ENCODE peak calls at places on chromosome 11, in nine cellular contexts. One of them, this sample, is unnamed.

GRCh38 chr11:60777106-60777505 is 8.0 kb upstream of the MS4A10 start:
- DNase-seq in nephron progenitor cell: no peak
- DNase-seq in lower lobe of right lung: no peak
- DNase-seq in pancreas: no peak
- DNase-seq in RWPE1: no peak
- DNase-seq in PC-3: no peak
- DNase-seq in upper lobe of right lung: no peak
- DNase-seq in fibroblast of mammary gland: no peak
- DNase-seq in foreskin fibroblast: no peak
- DNase-seq in this sample: no peak

GRCh38 chr11:120129570-120129969 is 8.3 kb downstream of the TRIM29 start:
- DNase-seq in nephron progenitor cell: no peak
- DNase-seq in lower lobe of right lung: peak
- DNase-seq in pancreas: peak
- DNase-seq in RWPE1: no peak
- DNase-seq in PC-3: no peak
- DNase-seq in upper lobe of right lung: peak
- DNase-seq in fibroblast of mammary gland: no peak
- DNase-seq in foreskin fibroblast: no peak
- DNase-seq in this sample: no peak

GRCh38 chr11:111676878-111677585 is 74.8 kb downstream of the SIK2 start:
- DNase-seq in nephron progenitor cell: no peak
- DNase-seq in lower lobe of right lung: no peak
- DNase-seq in pancreas: no peak
- DNase-seq in RWPE1: peak
- DNase-seq in PC-3: peak
- DNase-seq in upper lobe of right lung: no peak
- DNase-seq in fibroblast of mammary gland: peak
- DNase-seq in foreskin fibroblast: peak
- DNase-seq in this sample: no peak

GRCh38 chr11:119092880-119093665 is 8.4 kb downstream of the HMBS start:
- DNase-seq in nephron progenitor cell: no peak
- DNase-seq in lower lobe of right lung: no peak
- DNase-seq in pancreas: no peak
- DNase-seq in RWPE1: no peak
- DNase-seq in PC-3: peak
- DNase-seq in upper lobe of right lung: no peak
- DNase-seq in fibroblast of mammary gland: peak
- DNase-seq in foreskin fibroblast: no peak
- DNase-seq in this sample: no peak

GRCh38 chr11:3802016-3802790 is 4.8 kb upstream of the NUP98 start:
- DNase-seq in nephron progenitor cell: no peak
- DNase-seq in lower lobe of right lung: no peak
- DNase-seq in pancreas: no peak
- DNase-seq in RWPE1: no peak
- DNase-seq in PC-3: no peak
- DNase-seq in upper lobe of right lung: no peak
- DNase-seq in fibroblast of mammary gland: peak
- DNase-seq in foreskin fibroblast: peak
- DNase-seq in this sample: no peak

GRCh38 chr11:61791737-61792309 is 576 bp downstream of the TMEM258 start:
- DNase-seq in nephron progenitor cell: peak
- DNase-seq in lower lobe of right lung: peak
- DNase-seq in pancreas: peak
- DNase-seq in RWPE1: peak
- DNase-seq in PC-3: peak
- DNase-seq in upper lobe of right lung: no peak
- DNase-seq in fibroblast of mammary gland: peak
- DNase-seq in foreskin fibroblast: peak
- DNase-seq in this sample: peak

GRCh38 chr11:127056338-127056971 is 55.9 kb upstream of the KIRREL3 start:
- DNase-seq in nephron progenitor cell: peak
- DNase-seq in lower lobe of right lung: no peak
- DNase-seq in pancreas: no peak
- DNase-seq in RWPE1: no peak
- DNase-seq in PC-3: no peak
- DNase-seq in upper lobe of right lung: no peak
- DNase-seq in fibroblast of mammary gland: no peak
- DNase-seq in foreskin fibroblast: peak
- DNase-seq in this sample: no peak

GRCh38 chr11:62921573-62922188 is 518 bp upstream of the CHRM1 start:
- DNase-seq in nephron progenitor cell: no peak
- DNase-seq in lower lobe of right lung: no peak
- DNase-seq in pancreas: no peak
- DNase-seq in RWPE1: peak
- DNase-seq in PC-3: peak
- DNase-seq in upper lobe of right lung: no peak
- DNase-seq in fibroblast of mammary gland: peak
- DNase-seq in foreskin fibroblast: peak
- DNase-seq in this sample: no peak

GRCh38 chr11:119745776-119746535 is 17.0 kb upstream of the NECTIN1 start:
- DNase-seq in nephron progenitor cell: no peak
- DNase-seq in lower lobe of right lung: no peak
- DNase-seq in pancreas: peak
- DNase-seq in RWPE1: no peak
- DNase-seq in PC-3: no peak
- DNase-seq in upper lobe of right lung: peak
- DNase-seq in fibroblast of mammary gland: no peak
- DNase-seq in foreskin fibroblast: no peak
- DNase-seq in this sample: no peak

GRCh38 chr11:45658292-45658991 is 7.0 kb downstream of the CHST1 start:
- DNase-seq in nephron progenitor cell: peak
- DNase-seq in lower lobe of right lung: no peak
- DNase-seq in pancreas: no peak
- DNase-seq in RWPE1: no peak
- DNase-seq in PC-3: no peak
- DNase-seq in upper lobe of right lung: peak
- DNase-seq in fibroblast of mammary gland: peak
- DNase-seq in foreskin fibroblast: peak
- DNase-seq in this sample: no peak

GRCh38 chr11:62545437-62546243 is 966 bp downstream of the AHNAK start:
- DNase-seq in nephron progenitor cell: peak
- DNase-seq in lower lobe of right lung: peak
- DNase-seq in pancreas: peak
- DNase-seq in RWPE1: peak
- DNase-seq in PC-3: peak
- DNase-seq in upper lobe of right lung: peak
- DNase-seq in fibroblast of mammary gland: peak
- DNase-seq in foreskin fibroblast: peak
- DNase-seq in this sample: no peak

GRCh38 chr11:15795378-15795777 is 561.0 kb downstream of the SOX6 start:
- DNase-seq in nephron progenitor cell: no peak
- DNase-seq in lower lobe of right lung: no peak
- DNase-seq in pancreas: no peak
- DNase-seq in RWPE1: no peak
- DNase-seq in PC-3: no peak
- DNase-seq in upper lobe of right lung: no peak
- DNase-seq in fibroblast of mammary gland: no peak
- DNase-seq in foreskin fibroblast: no peak
- DNase-seq in this sample: no peak

GRCh38 chr11:70823771-70824170 is 425.4 kb downstream of the CTTN start:
- DNase-seq in nephron progenitor cell: no peak
- DNase-seq in lower lobe of right lung: no peak
- DNase-seq in pancreas: no peak
- DNase-seq in RWPE1: no peak
- DNase-seq in PC-3: no peak
- DNase-seq in upper lobe of right lung: no peak
- DNase-seq in fibroblast of mammary gland: no peak
- DNase-seq in foreskin fibroblast: no peak
- DNase-seq in this sample: no peak
- TF ChIP-seq CTCF in nephron progenitor cell: no peak
- TF ChIP-seq CTCF in lower lobe of right lung: no peak
- TF ChIP-seq CTCF in pancreas: no peak
- TF ChIP-seq CTCF in RWPE1: no peak
- TF ChIP-seq CTCF in PC-3: no peak
- TF ChIP-seq CTCF in upper lobe of right lung: no peak
- TF ChIP-seq CTCF in fibroblast of mammary gland: no peak
- TF ChIP-seq CTCF in foreskin fibroblast: no peak
- TF ChIP-seq CTCF in this sample: no peak

DNA sequence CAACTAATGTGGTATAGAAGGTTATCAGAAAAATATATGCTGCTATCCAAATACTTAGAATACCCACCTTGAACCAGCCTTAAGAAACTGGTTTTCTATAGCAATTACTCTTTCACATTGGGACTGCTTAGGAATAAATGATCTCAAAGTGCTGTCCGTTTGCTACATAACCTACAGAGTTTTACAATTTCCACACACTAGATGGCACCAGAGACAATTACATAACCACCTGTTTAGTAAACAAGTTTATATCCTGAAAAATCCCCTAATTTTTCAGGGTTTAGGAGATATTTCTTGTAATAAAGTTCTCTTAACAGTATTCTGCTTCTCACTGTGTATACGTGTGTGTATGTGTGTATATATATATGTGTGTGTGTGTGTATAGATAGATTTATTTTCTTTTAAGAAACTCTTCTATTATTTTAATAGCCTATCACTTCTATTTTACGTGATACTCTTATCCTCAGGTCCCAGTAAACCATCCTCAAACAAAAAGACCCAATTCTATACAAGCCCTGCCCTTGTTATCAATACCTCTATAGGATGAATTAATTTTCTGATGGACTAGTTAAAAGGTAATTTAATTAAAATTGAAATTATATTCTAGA is 6.7 kb upstream of the OR5I1 start:
- DNase-seq in nephron progenitor cell: no peak
- DNase-seq in lower lobe of right lung: no peak
- DNase-seq in pancreas: no peak
- DNase-seq in RWPE1: peak
- DNase-seq in PC-3: peak
- DNase-seq in upper lobe of right lung: no peak
- DNase-seq in fibroblast of mammary gland: peak
- DNase-seq in foreskin fibroblast: no peak
- DNase-seq in this sample: peak
- TF ChIP-seq CTCF in nephron progenitor cell: peak
- TF ChIP-seq CTCF in lower lobe of right lung: peak
- TF ChIP-seq CTCF in pancreas: peak
- TF ChIP-seq CTCF in RWPE1: peak
- TF ChIP-seq CTCF in PC-3: peak
- TF ChIP-seq CTCF in upper lobe of right lung: peak
- TF ChIP-seq CTCF in fibroblast of mammary gland: peak
- TF ChIP-seq CTCF in foreskin fibroblast: peak
- TF ChIP-seq CTCF in this sample: peak

DNA sequence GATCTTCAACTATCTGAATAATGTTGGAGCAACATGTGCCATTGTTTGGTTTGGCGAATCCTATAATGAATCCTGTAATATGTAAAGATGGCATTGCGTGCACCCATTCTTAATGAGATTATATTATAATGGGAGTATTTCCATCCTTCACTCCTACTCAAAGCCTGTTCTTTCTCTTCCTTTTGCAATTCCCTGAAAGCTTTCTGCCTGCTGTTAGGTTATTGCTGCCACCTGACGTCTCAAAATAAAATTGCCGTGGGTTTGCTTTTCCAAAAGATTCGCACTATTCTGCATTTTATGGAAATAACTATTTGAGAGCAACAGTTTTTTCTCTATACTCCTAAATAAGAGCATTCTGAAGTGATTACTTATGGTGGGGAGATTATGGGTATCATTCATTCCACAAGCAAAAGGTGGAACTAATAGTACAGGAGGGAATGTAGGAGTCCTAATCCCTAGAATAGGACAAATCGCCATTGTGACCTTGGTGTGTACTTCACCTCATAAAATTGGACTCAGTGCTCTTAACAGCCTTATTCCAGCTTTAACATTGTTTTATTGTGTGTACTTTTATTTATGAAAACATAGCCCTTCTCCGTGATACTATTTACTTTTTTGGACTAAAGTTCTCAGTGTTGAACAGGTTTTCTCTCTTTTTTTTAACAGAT is 69.6 kb upstream of the ALKBH3 start:
- DNase-seq in nephron progenitor cell: no peak
- DNase-seq in lower lobe of right lung: no peak
- DNase-seq in pancreas: no peak
- DNase-seq in RWPE1: no peak
- DNase-seq in PC-3: peak
- DNase-seq in upper lobe of right lung: no peak
- DNase-seq in fibroblast of mammary gland: peak
- DNase-seq in foreskin fibroblast: no peak
- DNase-seq in this sample: peak
- TF ChIP-seq CTCF in nephron progenitor cell: no peak
- TF ChIP-seq CTCF in lower lobe of right lung: no peak
- TF ChIP-seq CTCF in pancreas: no peak
- TF ChIP-seq CTCF in RWPE1: no peak
- TF ChIP-seq CTCF in PC-3: peak
- TF ChIP-seq CTCF in upper lobe of right lung: no peak
- TF ChIP-seq CTCF in fibroblast of mammary gland: peak
- TF ChIP-seq CTCF in foreskin fibroblast: peak
- TF ChIP-seq CTCF in this sample: peak

GRCh38 chr11:6666302-6667183 is 10.9 kb upstream of the DCHS1 start:
- DNase-seq in nephron progenitor cell: no peak
- DNase-seq in lower lobe of right lung: no peak
- DNase-seq in pancreas: no peak
- DNase-seq in RWPE1: no peak
- DNase-seq in PC-3: no peak
- DNase-seq in upper lobe of right lung: no peak
- DNase-seq in fibroblast of mammary gland: no peak
- DNase-seq in foreskin fibroblast: no peak
- DNase-seq in this sample: no peak
- TF ChIP-seq CTCF in nephron progenitor cell: no peak
- TF ChIP-seq CTCF in lower lobe of right lung: no peak
- TF ChIP-seq CTCF in pancreas: no peak
- TF ChIP-seq CTCF in RWPE1: no peak
- TF ChIP-seq CTCF in PC-3: no peak
- TF ChIP-seq CTCF in upper lobe of right lung: no peak
- TF ChIP-seq CTCF in fibroblast of mammary gland: no peak
- TF ChIP-seq CTCF in foreskin fibroblast: no peak
- TF ChIP-seq CTCF in this sample: no peak